ENCODE peak calls at places on chromosomes 2 and 18, in six cellular contexts. Q is AG10803; E is activated naive CD8-positive, alpha-beta T cell treated with anti-CD3 and anti-CD28 coated beads, Interleukin-2, amount 50 U/mL, for 24 hours; V is stimulated activated CD8-positive, alpha-beta memory T cell treated with anti-CD3 and anti-CD28 coated beads, Interleukin-7, amount 100 ng/mL, for 24 hours; R is amygdala; J is cardiac fibroblast. W is an unnamed sample.

GRCh38 chr2:20484810-20485611 is 38.1 kb downstream of the RHOB start:
- DNase-seq in R (no peak), V (no peak), Q (no peak), J (no peak), E (no peak), W (no peak)

GRCh38 chr2:230774348-230774951 is 61.8 kb downstream of the CAB39 start:
- DNase-seq in V (no peak), Q (peak; percentile 87), R (no peak), E (no peak), J (peak; percentile 92), W (no peak)

GRCh38 chr2:149410701-149411484 is 80.5 kb downstream of the LYPD6 start:
- DNase-seq in R (no peak), E (no peak), V (no peak), J (no peak), Q (peak; percentile 94), W (peak; percentile 77)

GRCh38 chr18:45379903-45380302 is 235.4 kb upstream of the SLC14A2 start:
- DNase-seq in V (no peak), R (no peak), Q (no peak), J (no peak), E (no peak), W (no peak)

GRCh38 chr2:188202777-188203176 is 88.9 kb upstream of the GULP1 start:
- DNase-seq in V (no peak), E (no peak), Q (no peak), R (no peak), J (no peak), W (no peak)

GRCh38 chr2:120470041-120470716 is 124.2 kb downstream of the INHBB start:
- DNase-seq in V (no peak), Q (peak; percentile 99), R (no peak), E (no peak), J (peak; percentile 94), W (peak; percentile 96)

GRCh38 chr2:207484444-207485391 is 45.0 kb upstream of the CREB1 start:
- DNase-seq in J (peak; percentile 35), R (no peak), Q (no peak), V (no peak), E (no peak), W (no peak)

GRCh38 chr2:84999467-85000064 is 28.6 kb downstream of the KCMF1 start:
- DNase-seq in E (no peak), R (no peak), Q (no peak), V (no peak), J (no peak), W (no peak)

GRCh38 chr2:69483696-69484095 is 46.5 kb upstream of the NFU1 start:
- DNase-seq in J (no peak), V (no peak), R (no peak), E (no peak), Q (no peak), W (no peak)

GRCh38 chr2:144701259-144701658 is 181.3 kb upstream of the ZEB2 start:
- DNase-seq in R (no peak), V (no peak), J (no peak), Q (no peak), E (no peak), W (no peak)

GRCh38 chr2:149572102-149572953 is 15.2 kb downstream of the MMADHC start:
- DNase-seq in R (no peak), E (no peak), Q (peak; percentile 66), V (no peak), J (no peak), W (no peak)

GRCh38 chr2:102442967-102443828 is 20.2 kb downstream of the IL18RAP start:
- DNase-seq in E (peak; percentile 34), R (no peak), Q (peak; percentile 17), J (peak; percentile 68), V (no peak), W (no peak)

GRCh38 chr2:234203135-234203984 is 152.9 kb downstream of the SPP2 start:
- DNase-seq in Q (peak; percentile 89), E (no peak), J (peak; percentile 97), V (no peak), R (no peak), W (peak; percentile 74)

GRCh38 chr2:94871226-94872087 is at the start of gene TEKT4:
- DNase-seq in V (no peak), R (no peak), J (no peak), Q (no peak), E (no peak), W (no peak)

GRCh38 chr2:127508025-127508620 is 18.2 kb downstream of the IWS1 start:
- DNase-seq in E (no peak), V (no peak), Q (peak; percentile 25), R (no peak), J (peak; percentile 74), W (no peak)

GRCh38 chr2:94982661-94983060 is 42.8 kb upstream of the MAL start:
- DNase-seq in R (no peak), J (peak; percentile 31), E (no peak), V (no peak), Q (peak; percentile 26), W (no peak)

GRCh38 chr2:160429248-160430000 is 64.2 kb downstream of the RBMS1 start:
- DNase-seq in R (no peak), E (no peak), J (peak; percentile 89), Q (peak; percentile 74), V (no peak), W (no peak)

GRCh38 chr2:19361325-19361990 is 3.0 kb upstream of the OSR1 start:
- DNase-seq in E (no peak), Q (no peak), V (no peak), R (no peak), J (no peak), W (no peak)

GRCh38 chr2:70767699-70768584 is at the start of gene ADD2:
- DNase-seq in E (peak; percentile 56), Q (peak; percentile 42), J (peak; percentile 3), V (no peak), R (peak; percentile 59), W (peak; percentile 63)

GRCh38 chr2:165067958-165068612 is 112.8 kb upstream of the SLC38A11 start:
- DNase-seq in J (peak; percentile 67), V (no peak), E (no peak), R (peak; percentile 66), Q (peak; percentile 27), W (peak; percentile 62)

GRCh38 chr18:51197661-51198424 is at the start of gene MEX3C:
- DNase-seq in V (peak; percentile 100), R (peak; percentile 97), J (peak; percentile 99), Q (peak; percentile 99), E (peak; percentile 99), W (peak; percentile 98)

GRCh38 chr18:49585781-49586663 is 24.2 kb downstream of the LIPG start:
- DNase-seq in Q (no peak), V (no peak), E (no peak), R (no peak), J (no peak), W (no peak)

GRCh38 chr2:43212931-43213330 is 13.5 kb downstream of the ZFP36L2 start:
- DNase-seq in V (no peak), E (no peak), Q (no peak), J (no peak), R (peak; percentile 13), W (no peak)

W was measured in MG63.